ENCODE peak calls at places on chromosomes 13 and 19, in four cellular contexts. Y, M, J and B are unnamed samples.

GRCh38 chr13:76894401-76895110 is 8.4 kb upstream of the KCTD12 start:
- DNase-seq in Y (no peak), M (no peak), J (no peak), B (no peak)

GRCh38 chr19:1768918-1769644 is 15.8 kb downstream of the ONECUT3 start:
- DNase-seq in Y (no peak), M (no peak), J (no peak), B (no peak)

GRCh38 chr19:40542197-40542859 is 34.3 kb upstream of the SHKBP1 start:
- DNase-seq in Y (no peak), M (no peak), J (no peak), B (peak)

GRCh38 chr13:109869312-109870237 is 83.2 kb upstream of the IRS2 start:
- DNase-seq in Y (no peak), M (no peak), J (no peak), B (peak)

GRCh38 chr19:17074628-17075034 is 621 bp downstream of the HAUS8 start:
- DNase-seq in Y (no peak), M (no peak), J (peak), B (no peak)

GRCh38 chr19:55490478-55491436 is 2.5 kb downstream of the SSC5D start:
- DNase-seq in Y (no peak), M (no peak), J (no peak), B (peak)

GRCh38 chr13:89748716-89749115 is 1598.8 kb upstream of the MIR17HG start:
- DNase-seq in Y (no peak), M (no peak), J (no peak), B (peak)

GRCh38 chr13:27336005-27336673 is 65.5 kb downstream of the RASL11A start:
- DNase-seq in Y (no peak), M (no peak), J (no peak), B (peak)

GRCh38 chr13:100650321-100650720 is 24.3 kb downstream of the TMTC4 start:
- DNase-seq in Y (no peak), M (no peak), J (no peak), B (no peak)

GRCh38 chr19:35609881-35610353 is 2.6 kb upstream of the HAUS5 start:
- DNase-seq in Y (peak), M (no peak), J (no peak), B (no peak)

GRCh38 chr19:32373614-32374295 is 28.3 kb downstream of the ZNF507 start:
- DNase-seq in Y (no peak), M (no peak), J (peak), B (peak)

GRCh38 chr19:55319786-55320185 is 5.4 kb downstream of the TMEM150B start:
- DNase-seq in Y (no peak), M (peak), J (no peak), B (peak)

GRCh38 chr19:39145180-39145953 is 19.8 kb downstream of the PAK4 start:
- DNase-seq in Y (no peak), M (no peak), J (no peak), B (no peak)

GRCh38 chr13:113398963-113399754 is 35.2 kb upstream of the GRTP1 start:
- DNase-seq in Y (no peak), M (no peak), J (no peak), B (peak)

GRCh38 chr13:87666826-87667225 is 4.3 kb upstream of the SLITRK5 start:
- DNase-seq in Y (no peak), M (no peak), J (no peak), B (peak)

GRCh38 chr19:17052439-17052838 is 22.8 kb downstream of the HAUS8 start:
- DNase-seq in Y (no peak), M (no peak), J (peak), B (peak)

GRCh38 chr19:42010245-42011126 is 16.5 kb upstream of the ATP1A3 start:
- DNase-seq in Y (no peak), M (no peak), J (no peak), B (no peak)

GRCh38 chr19:8673281-8673891 is 25.2 kb downstream of the ACTL9 start:
- DNase-seq in Y (no peak), M (no peak), J (no peak), B (no peak)

GRCh38 chr13:50745542-50745941 is 98.0 kb downstream of the DLEU7 start:
- DNase-seq in Y (no peak), M (no peak), J (no peak), B (no peak)

GRCh38 chr19:35755160-35755549 is 1.7 kb downstream of the HSPB6 start:
- DNase-seq in Y (no peak), M (no peak), J (no peak), B (no peak)

GRCh38 chr19:49775742-49776370 is 9.1 kb downstream of the AP2A1 start:
- DNase-seq in Y (no peak), M (no peak), J (no peak), B (no peak)

GRCh38 chr13:69681722-69682121 is 425.9 kb upstream of the ATXN8OS start:
- DNase-seq in Y (no peak), M (no peak), J (no peak), B (no peak)

GRCh38 chr13:109483369-109483768 is 303.0 kb downstream of the IRS2 start:
- DNase-seq in Y (no peak), M (no peak), J (no peak), B (no peak)

GRCh38 chr19:12544401-12544876 is 6.8 kb downstream of the ZNF564 start:
- DNase-seq in Y (no peak), M (no peak), J (no peak), B (peak)